ENCODE peak calls at places on chromosomes 5 and 9, in four cellular contexts. H is GM23338, V is H1, X is IMR-90. F is an unnamed sample.

GRCh38 chr5:178279723-178280438 is 47.3 kb upstream of the PHYKPL start:
- DNase-seq in H (peak; percentile 95), V (peak; percentile 98), X (peak; percentile 59), F (peak; percentile 90)

GRCh38 chr5:116378007-116378831 is 196.4 kb downstream of the SEMA6A start:
- DNase-seq in H (no peak), V (no peak), X (no peak), F (no peak)

GRCh38 chr9:132947751-132948150 is 3.3 kb upstream of the TSC1 start:
- DNase-seq in H (no peak), V (no peak), X (no peak), F (no peak)

GRCh38 chr9:129289883-129290282 is 111.8 kb upstream of the IER5L start:
- DNase-seq in H (no peak), V (no peak), X (no peak), F (no peak)

GRCh38 chr9:105637787-105638395 is 24.4 kb upstream of the TAL2 start:
- DNase-seq in H (peak; percentile 48), V (no peak), X (peak; percentile 3), F (no peak)

GRCh38 chr5:37495210-37495609 is 116.1 kb downstream of the WDR70 start:
- DNase-seq in H (no peak), V (no peak), X (peak; percentile 39), F (no peak)

GRCh38 chr5:59724482-59725392 is 168.8 kb downstream of the PDE4D start:
- DNase-seq in H (peak; percentile 76), V (peak; percentile 63), X (peak; percentile 36), F (peak; percentile 38)

GRCh38 chr5:32613050-32613672 is 27.8 kb downstream of the SUB1 start:
- DNase-seq in H (peak; percentile 83), V (peak; percentile 94), X (peak; percentile 75), F (peak; percentile 76)

GRCh38 chr5:150036513-150036912 is 36.0 kb downstream of the HMGXB3 start:
- DNase-seq in H (no peak), V (no peak), X (peak; percentile 99), F (no peak)

GRCh38 chr9:130938652-130939404 is at the start of gene FIBCD1:
- DNase-seq in H (peak; percentile 80), V (peak; percentile 84), X (peak; percentile 34), F (peak; percentile 72)

GRCh38 chr5:9332026-9332425 is 213.8 kb downstream of the SEMA5A start:
- DNase-seq in H (no peak), V (no peak), X (no peak), F (no peak)

GRCh38 chr9:112443200-112443599 is 43.4 kb upstream of the KIAA1958 start:
- DNase-seq in H (peak; percentile 45), V (no peak), X (peak; percentile 15), F (no peak)

GRCh38 chr5:133882801-133883200 is 85.6 kb downstream of the C5orf15 start:
- DNase-seq in H (no peak), V (no peak), X (no peak), F (no peak)

GRCh38 chr5:122902263-122902662 is 56.9 kb downstream of the SNX24 start:
- DNase-seq in H (no peak), V (no peak), X (no peak), F (no peak)

GRCh38 chr5:121158433-121158832 is 693.2 kb upstream of the FTMT start:
- DNase-seq in H (no peak), V (no peak), X (no peak), F (no peak)

GRCh38 chr5:2221450-2221849 is 338.7 kb upstream of the IRX4 start:
- DNase-seq in H (no peak), V (no peak), X (no peak), F (no peak)

GRCh38 chr9:126676685-126677143 is 63.0 kb downstream of the LMX1B start:
- DNase-seq in H (peak; percentile 97), V (peak; percentile 93), X (no peak), F (peak; percentile 95)

GRCh38 chr5:82023530-82024095 is 51.8 kb downstream of the ATG10 start:
- DNase-seq in H (peak; percentile 15), V (no peak), X (peak; percentile 44), F (no peak)

GRCh38 chr9:18890372-18890771 is 142.6 kb downstream of the SAXO1 start:
- DNase-seq in H (no peak), V (no peak), X (peak; percentile 41), F (no peak)

GRCh38 chr5:128965011-128965637 is at the start of gene SLC27A6:
- DNase-seq in H (peak; percentile 78), V (peak; percentile 82), X (no peak), F (peak; percentile 69)

GRCh38 chr5:127228540-127229184 is 61.9 kb upstream of the MEGF10 start:
- DNase-seq in H (peak; percentile 52), V (peak; percentile 52), X (no peak), F (peak; percentile 51)

GRCh38 chr5:134846641-134846960 is 833 bp downstream of the C5orf24 start:
- DNase-seq in H (no peak), V (no peak), X (no peak), F (no peak)

GRCh38 chr5:143219696-143220095 is 183.8 kb downstream of the NR3C1 start:
- DNase-seq in H (no peak), V (no peak), X (peak; percentile 19), F (no peak)

GRCh38 chr5:103560826-103561225 is 1.8 kb downstream of the NUDT12 start:
- DNase-seq in H (no peak), V (no peak), X (no peak), F (no peak)

GRCh38 chr5:61167382-61167781 is 5.1 kb upstream of the SMIM15 start:
- DNase-seq in H (peak; percentile 34), V (no peak), X (peak; percentile 65), F (no peak)

GRCh38 chr5:123722451-123722850 is 210.5 kb downstream of the CSNK1G3 start:
- DNase-seq in H (no peak), V (no peak), X (no peak), F (no peak)

GRCh38 chr9:105144076-105144475 is 100.4 kb upstream of the SLC44A1 start:
- DNase-seq in H (no peak), V (no peak), X (no peak), F (no peak)

GRCh38 chr5:7916171-7916804 is 47.3 kb downstream of the MTRR start:
- DNase-seq in H (no peak), V (no peak), X (no peak), F (no peak)

GRCh38 chr5:175840050-175840841 is 31.1 kb upstream of the CPLX2 start:
- DNase-seq in H (peak; percentile 79), V (no peak), X (peak; percentile 30), F (no peak)

GRCh38 chr5:135139397-135140134 is 105.5 kb upstream of the PITX1 start:
- DNase-seq in H (no peak), V (no peak), X (peak; percentile 96), F (no peak)

GRCh38 chr9:3521961-3522360 is 3.8 kb downstream of the RFX3 start:
- DNase-seq in H (no peak), V (no peak), X (no peak), F (no peak)

GRCh38 chr5:111427762-111428161 is 84.6 kb downstream of the STARD4 start:
- DNase-seq in H (peak; percentile 25), V (no peak), X (no peak), F (peak; percentile 51)

GRCh38 chr9:134554750-134555655 is 86.6 kb upstream of the COL5A1 start:
- DNase-seq in H (no peak), V (no peak), X (peak; percentile 38), F (peak; percentile 48)

DNA sequence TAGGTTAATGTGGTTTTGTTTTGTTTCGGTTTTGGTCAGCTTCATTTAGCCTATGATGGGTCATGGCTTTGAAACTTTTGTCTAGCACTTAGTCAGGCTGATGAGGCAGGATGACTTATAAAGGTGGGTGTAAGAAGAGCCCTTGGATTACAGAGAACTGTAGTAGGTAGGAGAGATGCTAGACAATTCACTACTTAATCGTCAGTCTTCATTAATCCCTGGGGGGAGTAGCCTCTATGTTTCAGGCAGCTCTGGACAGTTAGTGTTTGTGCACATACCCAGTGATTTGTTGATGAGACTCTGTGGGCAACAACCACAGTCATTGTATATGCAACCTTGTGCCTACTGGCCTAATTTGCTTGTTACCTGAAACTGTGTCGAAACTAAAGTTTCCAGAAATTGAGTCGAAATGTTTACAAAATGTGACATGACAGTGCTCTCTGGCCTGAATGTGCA is 113.3 kb downstream of the MTREX start:
- DNase-seq in H (no peak), V (no peak), X (peak; percentile 63), F (no peak)
- H3K4me1 ChIP-seq in H (peaks cover 8% of the 10 kb centered on the region), V (peaks cover 2% of the 10 kb centered on the region), X (peaks cover 9% of the 10 kb centered on the region), F (no peaks in the 10 kb centered on the region)

GRCh38 chr9:31089822-31090221 is 1294.6 kb upstream of the ACO1 start:
- DNase-seq in H (no peak), V (no peak), X (peak; percentile 0), F (no peak)

DNA sequence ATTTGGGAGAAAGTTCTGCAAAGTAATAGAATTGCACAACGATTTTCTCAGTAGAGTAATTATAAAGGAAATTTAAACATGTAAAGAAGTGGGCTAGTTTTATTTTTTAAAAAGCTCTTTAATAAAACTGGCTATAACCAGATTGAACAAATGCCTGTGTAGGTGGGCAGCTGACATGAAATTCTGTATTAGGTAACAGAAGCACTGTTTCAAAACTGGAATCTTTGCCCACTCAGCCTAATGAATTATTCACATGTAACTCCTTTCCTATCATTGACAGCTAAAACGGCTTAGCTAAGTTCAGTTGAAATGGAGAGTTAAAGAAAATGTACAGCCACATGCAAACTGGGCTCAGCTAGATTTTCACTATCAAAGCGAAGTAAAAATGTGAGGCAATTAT is 1300.1 kb upstream of the ACO1 start:
- DNase-seq in H (no peak), V (no peak), X (no peak), F (no peak)
- H2AFZ ChIP-seq in H (no peak overlapping the region), V (no peak overlapping the region), X (no peak overlapping the region), F (no peak overlapping the region)

DNA sequence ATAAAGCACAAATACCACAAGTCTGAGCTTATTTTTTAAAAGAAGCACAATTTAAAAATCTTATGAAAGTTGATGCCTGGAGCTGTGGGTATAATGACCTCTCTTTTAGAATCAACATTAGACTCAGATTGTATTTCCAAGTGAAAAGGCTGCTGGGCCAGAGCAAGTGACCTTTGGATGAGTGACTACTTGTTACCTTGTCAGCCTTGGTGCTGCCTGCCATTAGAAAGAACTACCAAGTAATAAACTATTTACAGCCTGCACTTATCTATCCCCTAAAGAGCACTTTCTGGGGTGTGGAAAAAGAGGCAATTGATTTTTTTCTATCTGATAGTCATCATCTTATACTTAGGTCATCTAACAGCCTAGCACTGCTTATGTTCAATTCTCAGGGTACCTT is 134.9 kb upstream of the FBXL17 start:
- DNase-seq in H (no peak), V (no peak), X (no peak), F (no peak)
- H3K4me1 ChIP-seq in H (peaks cover 16% of the 10 kb centered on the region), V (no peaks in the 10 kb centered on the region), X (no peaks in the 10 kb centered on the region), F (peaks cover 4% of the 10 kb centered on the region)

DNA sequence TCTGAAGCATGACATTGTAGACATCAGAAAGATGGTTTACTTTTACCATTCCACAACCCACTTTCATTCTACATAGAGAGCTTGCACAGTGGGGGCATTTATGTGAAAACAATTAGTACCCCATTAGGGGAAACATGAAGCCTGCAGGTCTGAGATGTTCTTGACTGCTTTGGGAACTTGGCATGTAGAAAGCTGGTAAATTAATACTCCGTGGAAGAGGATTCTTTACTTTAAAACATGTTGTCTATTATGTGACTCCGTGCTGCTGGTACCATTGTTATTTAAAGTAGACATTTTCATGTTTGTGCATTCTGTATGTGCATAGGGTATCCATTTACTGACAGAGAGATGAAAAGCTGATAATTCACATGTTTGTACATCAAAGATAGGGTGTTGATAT is 49.9 kb upstream of the CD180 start:
- DNase-seq in H (no peak), V (no peak), X (no peak), F (no peak)
- H2AFZ ChIP-seq in H (no peak overlapping the region), V (no peak overlapping the region), X (no peak overlapping the region), F (no peak overlapping the region)